ENCODE peak calls at places on chromosome 1, in five cellular contexts. One of them, this sample, is unnamed.

GRCh38 chr1:156705918-156706646 is 699 bp upstream of the CRABP2 start:
- DNase-seq in CD8-positive, alpha-beta T cell: peak; percentile 48
- DNase-seq in body of pancreas: peak; percentile 77
- DNase-seq in heart right ventricle: peak; percentile 58
- DNase-seq in endodermal cell: peak; percentile 97
- DNase-seq in this sample: peak; percentile 55

GRCh38 chr1:120178799-120179419 is 2.6 kb upstream of the SEC22B start:
- DNase-seq in CD8-positive, alpha-beta T cell: no peak
- DNase-seq in endodermal cell: peak; percentile 43
- DNase-seq in heart right ventricle: no peak
- DNase-seq in body of pancreas: no peak
- DNase-seq in this sample: no peak

GRCh38 chr1:29648026-29648425 is 411.7 kb downstream of the PTPRU start:
- DNase-seq in body of pancreas: no peak
- DNase-seq in CD8-positive, alpha-beta T cell: no peak
- DNase-seq in heart right ventricle: no peak
- DNase-seq in endodermal cell: peak; percentile 24
- DNase-seq in this sample: no peak

GRCh38 chr1:198528376-198528775 is 12.1 kb downstream of the ATP6V1G3 start:
- DNase-seq in endodermal cell: no peak
- DNase-seq in heart right ventricle: no peak
- DNase-seq in body of pancreas: no peak
- DNase-seq in CD8-positive, alpha-beta T cell: no peak
- DNase-seq in this sample: no peak

GRCh38 chr1:231093158-231093922 is 53.3 kb upstream of the FAM89A start:
- DNase-seq in endodermal cell: peak; percentile 55
- DNase-seq in CD8-positive, alpha-beta T cell: no peak
- DNase-seq in heart right ventricle: no peak
- DNase-seq in body of pancreas: no peak
- DNase-seq in this sample: peak; percentile 20

GRCh38 chr1:32771561-32772280 is 45.4 kb downstream of the YARS1 start:
- DNase-seq in endodermal cell: peak; percentile 64
- DNase-seq in CD8-positive, alpha-beta T cell: no peak
- DNase-seq in heart right ventricle: no peak
- DNase-seq in body of pancreas: no peak
- DNase-seq in this sample: no peak

GRCh38 chr1:197302775-197303174 is 34.7 kb downstream of the CRB1 start:
- DNase-seq in endodermal cell: no peak
- DNase-seq in heart right ventricle: no peak
- DNase-seq in body of pancreas: no peak
- DNase-seq in CD8-positive, alpha-beta T cell: no peak
- DNase-seq in this sample: no peak

GRCh38 chr1:45414746-45415145 is 74.5 kb upstream of the MUTYH start:
- DNase-seq in endodermal cell: no peak
- DNase-seq in body of pancreas: no peak
- DNase-seq in heart right ventricle: no peak
- DNase-seq in CD8-positive, alpha-beta T cell: no peak
- DNase-seq in this sample: no peak

GRCh38 chr1:65309317-65310077 is at the start of gene DNAJC6:
- DNase-seq in endodermal cell: peak; percentile 96
- DNase-seq in CD8-positive, alpha-beta T cell: peak; percentile 21
- DNase-seq in heart right ventricle: peak; percentile 73
- DNase-seq in body of pancreas: peak; percentile 86
- DNase-seq in this sample: peak; percentile 76

GRCh38 chr1:245715970-245716369 is 561.2 kb downstream of the KIF26B start:
- DNase-seq in body of pancreas: no peak
- DNase-seq in heart right ventricle: no peak
- DNase-seq in CD8-positive, alpha-beta T cell: no peak
- DNase-seq in endodermal cell: no peak
- DNase-seq in this sample: no peak

GRCh38 chr1:85070972-85071492 is 22.7 kb upstream of the MCOLN3 start:
- DNase-seq in CD8-positive, alpha-beta T cell: no peak
- DNase-seq in endodermal cell: no peak
- DNase-seq in body of pancreas: no peak
- DNase-seq in heart right ventricle: no peak
- DNase-seq in this sample: peak; percentile 40

GRCh38 chr1:31669786-31670582 is 25.3 kb upstream of the PEF1 start:
- DNase-seq in endodermal cell: peak; percentile 78
- DNase-seq in body of pancreas: peak; percentile 97
- DNase-seq in heart right ventricle: peak; percentile 83
- DNase-seq in CD8-positive, alpha-beta T cell: peak; percentile 22
- DNase-seq in this sample: peak; percentile 89

This sample was measured in adrenal gland.